ENCODE peak calls at places on chromosome 10, in six cellular contexts. E, L, I, T, V and N are unnamed samples.
A peak's percentile ranks its signal among the peaks of the same experiment; 100 is the strongest.

GRCh38 chr10:4034907-4035581 is 250.0 kb upstream of the KLF6 start:
- DNase-seq in E (no peak), L (no peak), I (no peak), T (peak; percentile 41), V (no peak), N (no peak)

GRCh38 chr10:70575874-70576802 is 26.4 kb downstream of the PRF1 start:
- DNase-seq in E (no peak), L (peak; percentile 25), I (peak; percentile 95), T (no peak), V (no peak), N (peak; percentile 69)

GRCh38 chr10:126063353-126063791 is 167.0 kb downstream of the FANK1 start:
- DNase-seq in E (no peak), L (no peak), I (no peak), T (peak; percentile 81), V (no peak), N (no peak)

GRCh38 chr10:118991326-118991725 is 38.2 kb upstream of the NANOS1 start:
- DNase-seq in E (no peak), L (no peak), I (no peak), T (no peak), V (no peak), N (no peak)

GRCh38 chr10:24826022-24826421 is 102.3 kb upstream of the ARHGAP21 start:
- DNase-seq in E (no peak), L (no peak), I (no peak), T (peak; percentile 78), V (no peak), N (no peak)

GRCh38 chr10:19310121-19310520 is 261.5 kb downstream of the MALRD1 start:
- DNase-seq in E (no peak), L (no peak), I (no peak), T (peak; percentile 7), V (no peak), N (no peak)

GRCh38 chr10:21090609-21091082 is 193.5 kb upstream of the NEBL start:
- DNase-seq in E (no peak), L (no peak), I (no peak), T (no peak), V (no peak), N (no peak)

GRCh38 chr10:5460468-5461200 is 38.7 kb downstream of the CALML5 start:
- DNase-seq in E (no peak), L (no peak), I (no peak), T (no peak), V (no peak), N (no peak)

GRCh38 chr10:57015595-57016303 is 654.7 kb upstream of the ZWINT start:
- DNase-seq in E (no peak), L (no peak), I (no peak), T (no peak), V (no peak), N (no peak)

GRCh38 chr10:96856317-96856716 is 24.2 kb downstream of the LCOR start:
- DNase-seq in E (no peak), L (no peak), I (no peak), T (no peak), V (no peak), N (no peak)

GRCh38 chr10:282294-283139 is 147.3 kb downstream of the ZMYND11 start:
- DNase-seq in E (no peak), L (no peak), I (no peak), T (peak; percentile 72), V (no peak), N (no peak)

GRCh38 chr10:43448742-43449141 is 11.8 kb downstream of the ZNF487 start:
- DNase-seq in E (no peak), L (no peak), I (no peak), T (no peak), V (no peak), N (peak; percentile 17)

GRCh38 chr10:129042747-129043146 is 424.3 kb upstream of the MGMT start:
- DNase-seq in E (no peak), L (no peak), I (no peak), T (no peak), V (no peak), N (no peak)

GRCh38 chr10:86905429-86905828 is 52.0 kb downstream of the MMRN2 start:
- DNase-seq in E (no peak), L (no peak), I (no peak), T (no peak), V (no peak), N (no peak)

GRCh38 chr10:22444219-22444788 is 99.0 kb downstream of the SPAG6 start:
- DNase-seq in E (no peak), L (no peak), I (no peak), T (no peak), V (no peak), N (no peak)

GRCh38 chr10:131211146-131211545 is 100.4 kb downstream of the TCERG1L start:
- DNase-seq in E (no peak), L (no peak), I (no peak), T (no peak), V (no peak), N (no peak)

GRCh38 chr10:123140164-123140982 is 4.6 kb downstream of the HMX3 start:
- DNase-seq in E (no peak), L (no peak), I (no peak), T (no peak), V (no peak), N (peak; percentile 68)

GRCh38 chr10:124105594-124105993 is 12.2 kb upstream of the CHST15 start:
- DNase-seq in E (no peak), L (no peak), I (peak; percentile 73), T (no peak), V (peak; percentile 42), N (no peak)

GRCh38 chr10:18689498-18689897 is 30.3 kb downstream of the ARL5B start:
- DNase-seq in E (no peak), L (no peak), I (peak; percentile 37), T (peak; percentile 65), V (no peak), N (no peak)

GRCh38 chr10:60207894-60208293 is 181.8 kb downstream of the ANK3 start:
- DNase-seq in E (no peak), L (no peak), I (no peak), T (no peak), V (no peak), N (no peak)

GRCh38 chr10:60206735-60207134 is 182.9 kb downstream of the ANK3 start:
- DNase-seq in E (no peak), L (no peak), I (no peak), T (peak; percentile 6), V (no peak), N (no peak)

GRCh38 chr10:60208676-60209269 is 180.9 kb downstream of the ANK3 start:
- DNase-seq in E (no peak), L (no peak), I (peak; percentile 58), T (peak; percentile 49), V (no peak), N (no peak)

GRCh38 chr10:60203993-60204618 is 185.6 kb downstream of the ANK3 start:
- DNase-seq in E (no peak), L (no peak), I (peak; percentile 28), T (peak; percentile 54), V (peak; percentile 10), N (no peak)

DNA sequence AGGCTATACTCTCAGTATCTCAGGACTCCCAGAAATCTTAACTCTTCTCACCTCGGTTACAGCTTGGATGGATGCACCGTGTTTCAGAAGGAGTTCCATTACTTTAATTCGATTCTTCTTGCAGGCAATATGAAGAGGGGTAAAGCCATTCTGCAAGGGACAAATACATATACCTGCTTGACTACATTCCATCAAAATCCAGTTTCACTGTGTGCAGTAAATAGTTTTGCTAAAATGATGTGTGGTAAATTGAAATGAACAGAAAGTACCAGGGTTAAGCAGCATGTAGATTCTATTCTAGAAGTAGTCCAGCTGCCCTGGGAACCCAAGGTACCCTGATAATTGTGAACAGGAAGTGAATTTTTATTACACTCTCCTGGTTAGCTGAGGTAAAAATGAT is 183.9 kb downstream of the ANK3 start:
- DNase-seq in E (no peak), L (no peak), I (no peak), T (no peak), V (no peak), N (no peak)
- H3K27ac ChIP-seq in E (no peak overlapping the region), L (no peak overlapping the region), I (no peak overlapping the region), T (no peak overlapping the region), V (no peak overlapping the region), N (no peak overlapping the region)

GRCh38 chr10:110642204-110642979 is 1.7 kb upstream of the RBM20 start:
- DNase-seq in E (no peak), L (no peak), I (no peak), T (no peak), V (no peak), N (no peak)
- H3K4me3 ChIP-seq in E (no peak overlapping the region), L (no peak overlapping the region), I (no peak overlapping the region), T (no peak overlapping the region), V (no peak overlapping the region), N (no peak overlapping the region)

GRCh38 chr10:83983578-83984255 is 155.6 kb upstream of the GHITM start:
- DNase-seq in E (no peak), L (no peak), I (no peak), T (no peak), V (no peak), N (no peak)
- H3K4me1 ChIP-seq in E (no peaks in the 10 kb centered on the region), L (no peaks in the 10 kb centered on the region), I (peaks cover 8% of the 10 kb centered on the region), T (no peaks in the 10 kb centered on the region), V (no peaks in the 10 kb centered on the region), N (no peaks in the 10 kb centered on the region)

DNA sequence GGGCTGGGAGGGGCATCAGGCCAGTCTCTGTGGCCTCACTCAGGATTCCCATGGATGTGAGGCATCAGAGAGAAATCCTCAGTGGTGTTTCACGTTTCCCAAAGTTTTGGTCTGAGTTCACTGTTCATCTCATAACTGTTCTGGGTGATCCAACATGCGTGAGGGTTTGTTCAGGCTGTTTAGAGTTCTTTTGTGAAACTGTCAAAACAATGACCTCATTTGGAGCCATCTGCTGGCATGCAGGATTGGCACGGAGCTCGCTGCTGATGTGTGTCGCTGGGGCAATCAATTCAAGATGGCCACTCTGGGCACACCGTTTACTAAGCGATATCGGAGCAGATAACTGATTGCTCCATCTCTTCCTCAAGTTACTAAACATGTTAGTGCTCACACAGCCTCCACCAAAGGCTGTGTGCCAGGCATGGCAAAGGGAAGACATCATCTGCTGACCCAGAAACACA is 365.6 kb downstream of the WDR11 start:
- DNase-seq in E (no peak), L (peak; percentile 40), I (no peak), T (no peak), V (no peak), N (no peak)
- H3K27ac ChIP-seq in E (peak overlapping the region; percentile 61), L (no peak overlapping the region), I (no peak overlapping the region), T (no peak overlapping the region), V (no peak overlapping the region), N (no peak overlapping the region)